ENCODE peak calls at places on chromosomes 5 and 9, in nine cellular contexts. Q is OCI-LY7, I is heart right ventricle, F is Calu3, W is endothelial cell, X is AG09319, N is nephron progenitor cell, T is WTC11, P is kidney. B is an unnamed sample.

GRCh38 chr5:322281-322941 is 897 bp downstream of the AHRR start:
- DNase-seq in Q (no peak), I (no peak), F (no peak), W (no peak), X (no peak), N (no peak), T (no peak), P (no peak), B (no peak)

GRCh38 chr9:7974335-7975005 is 174.9 kb upstream of the DMAC1 start:
- DNase-seq in Q (peak), I (no peak), F (no peak), W (no peak), X (no peak), N (no peak), T (no peak), P (no peak), B (peak)

GRCh38 chr5:171363846-171364245 is 23.8 kb upstream of the NPM1 start:
- DNase-seq in Q (no peak), I (no peak), F (no peak), W (no peak), X (no peak), N (no peak), T (no peak), P (peak), B (peak)

GRCh38 chr5:11588803-11589202 is 315.4 kb downstream of the CTNND2 start:
- DNase-seq in Q (no peak), I (peak), F (no peak), W (peak), X (no peak), N (no peak), T (peak), P (no peak), B (no peak)

GRCh38 chr5:32173394-32174010 is 617 bp downstream of the GOLPH3 start:
- DNase-seq in Q (peak), I (peak), F (peak), W (peak), X (no peak), N (no peak), T (peak), P (peak), B (peak)

GRCh38 chr5:180090769-180091546 is 19.4 kb upstream of the RNF130 start:
- DNase-seq in Q (peak), I (no peak), F (peak), W (peak), X (no peak), N (no peak), T (peak), P (no peak), B (no peak)

GRCh38 chr9:86971742-86972141 is 24.4 kb upstream of the GAS1 start:
- DNase-seq in Q (no peak), I (no peak), F (no peak), W (no peak), X (no peak), N (no peak), T (no peak), P (no peak), B (no peak)

GRCh38 chr5:17897776-17898175 is 263.5 kb downstream of the TAF11L14 start:
- DNase-seq in Q (no peak), I (no peak), F (no peak), W (no peak), X (no peak), N (no peak), T (no peak), P (no peak), B (no peak)

GRCh38 chr5:14464101-14464500 is 117.5 kb upstream of the OTULINL start:
- DNase-seq in Q (no peak), I (no peak), F (no peak), W (no peak), X (no peak), N (no peak), T (no peak), P (no peak), B (no peak)

GRCh38 chr9:12819436-12820185 is 44.8 kb downstream of the LURAP1L start:
- DNase-seq in Q (peak), I (no peak), F (peak), W (peak), X (no peak), N (no peak), T (peak), P (no peak), B (peak)

GRCh38 chr9:36840895-36841536 is 193.1 kb downstream of the PAX5 start:
- DNase-seq in Q (no peak), I (no peak), F (no peak), W (no peak), X (no peak), N (no peak), T (no peak), P (no peak), B (no peak)

GRCh38 chr5:80090884-80091166 is 55.7 kb downstream of the THBS4 start:
- DNase-seq in Q (no peak), I (no peak), F (no peak), W (no peak), X (no peak), N (no peak), T (no peak), P (no peak), B (no peak)

GRCh38 chr5:71932131-71932635 is 175.1 kb upstream of the MAP1B start:
- DNase-seq in Q (no peak), I (no peak), F (peak), W (no peak), X (no peak), N (no peak), T (no peak), P (no peak), B (no peak)

GRCh38 chr5:139204196-139204595 is 6.0 kb upstream of the SIL1 start:
- DNase-seq in Q (no peak), I (no peak), F (no peak), W (no peak), X (no peak), N (no peak), T (no peak), P (no peak), B (no peak)

GRCh38 chr5:68440255-68440654 is 224.7 kb downstream of the PIK3R1 start:
- DNase-seq in Q (no peak), I (no peak), F (no peak), W (no peak), X (no peak), N (no peak), T (no peak), P (no peak), B (no peak)

GRCh38 chr5:147384346-147385193 is 125.3 kb downstream of the DPYSL3 start:
- DNase-seq in Q (no peak), I (no peak), F (no peak), W (no peak), X (no peak), N (no peak), T (no peak), P (no peak), B (no peak)

GRCh38 chr5:106797996-106798395 is 872.7 kb downstream of the EFNA5 start:
- DNase-seq in Q (no peak), I (no peak), F (no peak), W (no peak), X (no peak), N (no peak), T (no peak), P (no peak), B (no peak)

GRCh38 chr9:70079364-70080103 is 35.9 kb downstream of the MAMDC2 start:
- DNase-seq in Q (no peak), I (no peak), F (peak), W (no peak), X (peak), N (no peak), T (no peak), P (no peak), B (no peak)

GRCh38 chr5:96344678-96345612 is 88.1 kb downstream of the PCSK1 start:
- DNase-seq in Q (peak), I (peak), F (peak), W (peak), X (peak), N (no peak), T (no peak), P (no peak), B (peak)

GRCh38 chr5:169460896-169461295 is 122.7 kb upstream of the SPDL1 start:
- DNase-seq in Q (no peak), I (no peak), F (no peak), W (no peak), X (no peak), N (no peak), T (no peak), P (no peak), B (no peak)

GRCh38 chr5:119343766-119344165 is 12.1 kb upstream of the TNFAIP8 start:
- DNase-seq in Q (peak), I (no peak), F (no peak), W (no peak), X (no peak), N (no peak), T (no peak), P (no peak), B (peak)

GRCh38 chr5:119022017-119022745 is 33.8 kb upstream of the DTWD2 start:
- DNase-seq in Q (peak), I (no peak), F (no peak), W (no peak), X (no peak), N (no peak), T (no peak), P (no peak), B (peak)

GRCh38 chr5:13632676-13633075 is 311.8 kb downstream of the DNAH5 start:
- DNase-seq in Q (no peak), I (no peak), F (no peak), W (no peak), X (no peak), N (no peak), T (no peak), P (no peak), B (no peak)

GRCh38 chr5:58383459-58383858 is 76.4 kb downstream of the PLK2 start:
- DNase-seq in Q (no peak), I (no peak), F (no peak), W (no peak), X (no peak), N (no peak), T (no peak), P (no peak), B (no peak)

GRCh38 chr9:33737811-33738606 is 57.4 kb upstream of the PRSS3 start:
- DNase-seq in Q (peak), I (peak), F (peak), W (peak), X (peak), N (peak), T (peak), P (no peak), B (peak)

GRCh38 chr9:95284667-95285066 is 32.8 kb downstream of the FANCC start:
- DNase-seq in Q (no peak), I (no peak), F (peak), W (no peak), X (no peak), N (no peak), T (no peak), P (no peak), B (no peak)

GRCh38 chr5:155726267-155726666 is 600.7 kb upstream of the SGCD start:
- DNase-seq in Q (no peak), I (peak), F (no peak), W (peak), X (no peak), N (peak), T (peak), P (no peak), B (no peak)

DNA sequence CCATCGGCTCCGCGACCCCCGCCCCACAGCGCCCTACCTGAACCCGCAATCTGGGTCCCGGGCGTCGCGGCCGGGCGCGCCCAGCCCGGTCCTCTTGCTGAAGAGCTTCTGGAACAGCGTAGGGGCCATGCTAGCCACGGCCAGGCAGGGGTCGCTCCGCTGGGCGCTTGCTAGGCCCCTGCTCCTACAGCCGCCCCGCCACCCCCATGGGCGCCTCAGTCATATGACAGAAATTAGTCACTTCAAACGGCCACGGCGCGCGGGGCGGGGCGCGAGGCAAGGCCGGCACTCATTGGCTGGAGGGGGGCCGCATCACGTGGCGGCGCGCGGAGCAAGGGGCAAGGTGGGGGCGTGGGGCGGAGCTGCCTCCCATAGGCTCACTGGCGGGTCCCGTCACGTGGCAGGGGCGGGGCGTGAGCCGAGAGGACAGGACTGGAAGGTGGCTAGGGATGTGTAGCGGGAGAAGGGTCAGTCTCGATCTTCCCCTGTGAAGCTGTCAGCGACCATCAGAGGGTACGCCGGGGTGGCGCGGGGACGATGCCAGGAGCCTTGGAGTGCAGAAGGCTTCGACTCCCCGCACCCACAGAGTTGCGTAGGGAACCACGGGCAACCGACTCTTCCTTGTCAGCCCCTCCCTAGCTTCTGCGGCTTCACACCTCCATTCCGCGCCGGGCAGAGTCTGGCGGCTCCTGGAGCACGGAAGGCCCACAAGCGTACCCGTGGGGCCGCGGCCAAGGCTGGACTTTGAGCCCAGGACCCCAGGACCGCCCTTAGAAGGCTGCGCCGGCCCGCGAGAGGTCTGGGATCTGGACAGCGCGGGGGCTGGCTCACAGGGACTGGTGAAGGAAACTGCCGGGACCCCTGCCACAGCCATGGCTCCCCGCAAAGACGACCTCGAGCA is at the start of gene FNIP1:
- DNase-seq in Q (peak), I (peak), F (peak), W (peak), X (peak), N (peak), T (peak), P (peak), B (peak)
- TF ChIP-seq CTCF in Q (no peak), I (peak), F (no peak), W (no peak), X (no peak), N (no peak), T (no peak), P (no peak), B (no peak)

GRCh38 chr9:121277518-121278275 is 9.7 kb downstream of the GSN start:
- DNase-seq in Q (no peak), I (no peak), F (no peak), W (no peak), X (no peak), N (no peak), T (no peak), P (no peak), B (no peak)

GRCh38 chr9:121280715-121281613 is 13.0 kb downstream of the GSN start:
- DNase-seq in Q (no peak), I (no peak), F (no peak), W (no peak), X (no peak), N (no peak), T (no peak), P (no peak), B (no peak)

GRCh38 chr9:121279841-121280388 is 12.0 kb downstream of the GSN start:
- DNase-seq in Q (no peak), I (no peak), F (no peak), W (no peak), X (no peak), N (no peak), T (no peak), P (no peak), B (no peak)

GRCh38 chr9:121277026-121277425 is 9.1 kb downstream of the GSN start:
- DNase-seq in Q (no peak), I (no peak), F (no peak), W (no peak), X (no peak), N (no peak), T (no peak), P (no peak), B (no peak)

DNA sequence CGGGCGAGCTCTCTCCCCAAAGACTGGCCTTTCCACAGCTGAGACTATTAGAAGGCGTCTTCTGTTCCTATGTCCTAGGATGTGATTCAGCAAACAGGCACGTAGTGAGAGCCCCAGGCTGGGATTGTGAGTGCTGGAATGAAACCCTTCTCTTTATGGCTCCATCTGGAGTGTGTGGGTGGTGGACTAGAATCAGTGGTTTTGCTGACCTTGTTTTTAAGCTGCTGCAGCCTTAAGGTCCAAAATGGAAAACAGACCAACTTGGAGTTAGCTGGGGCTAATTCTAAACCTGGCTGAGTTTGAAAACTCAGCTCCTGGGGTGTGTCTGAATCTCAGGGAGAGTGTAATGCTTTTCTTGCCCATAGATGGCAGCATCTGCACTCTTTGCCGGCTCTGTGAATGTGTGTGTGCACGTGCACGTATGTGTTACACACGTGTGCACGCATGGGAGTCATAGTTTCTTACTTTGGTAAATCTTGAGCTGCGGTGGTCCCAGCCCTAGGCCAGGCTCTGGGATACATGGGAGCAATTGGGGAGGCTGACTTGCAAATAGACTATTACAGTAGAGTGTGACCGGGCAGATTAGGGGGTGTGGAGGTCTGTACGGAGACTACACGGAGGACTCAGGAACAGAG is 10.7 kb downstream of the GSN start:
- DNase-seq in Q (peak), I (peak), F (peak), W (peak), X (peak), N (peak), T (peak), P (peak), B (peak)
- TF ChIP-seq CTCF in Q (peak), I (peak), F (peak), W (peak), X (peak), N (peak), T (peak), P (peak), B (peak)

DNA sequence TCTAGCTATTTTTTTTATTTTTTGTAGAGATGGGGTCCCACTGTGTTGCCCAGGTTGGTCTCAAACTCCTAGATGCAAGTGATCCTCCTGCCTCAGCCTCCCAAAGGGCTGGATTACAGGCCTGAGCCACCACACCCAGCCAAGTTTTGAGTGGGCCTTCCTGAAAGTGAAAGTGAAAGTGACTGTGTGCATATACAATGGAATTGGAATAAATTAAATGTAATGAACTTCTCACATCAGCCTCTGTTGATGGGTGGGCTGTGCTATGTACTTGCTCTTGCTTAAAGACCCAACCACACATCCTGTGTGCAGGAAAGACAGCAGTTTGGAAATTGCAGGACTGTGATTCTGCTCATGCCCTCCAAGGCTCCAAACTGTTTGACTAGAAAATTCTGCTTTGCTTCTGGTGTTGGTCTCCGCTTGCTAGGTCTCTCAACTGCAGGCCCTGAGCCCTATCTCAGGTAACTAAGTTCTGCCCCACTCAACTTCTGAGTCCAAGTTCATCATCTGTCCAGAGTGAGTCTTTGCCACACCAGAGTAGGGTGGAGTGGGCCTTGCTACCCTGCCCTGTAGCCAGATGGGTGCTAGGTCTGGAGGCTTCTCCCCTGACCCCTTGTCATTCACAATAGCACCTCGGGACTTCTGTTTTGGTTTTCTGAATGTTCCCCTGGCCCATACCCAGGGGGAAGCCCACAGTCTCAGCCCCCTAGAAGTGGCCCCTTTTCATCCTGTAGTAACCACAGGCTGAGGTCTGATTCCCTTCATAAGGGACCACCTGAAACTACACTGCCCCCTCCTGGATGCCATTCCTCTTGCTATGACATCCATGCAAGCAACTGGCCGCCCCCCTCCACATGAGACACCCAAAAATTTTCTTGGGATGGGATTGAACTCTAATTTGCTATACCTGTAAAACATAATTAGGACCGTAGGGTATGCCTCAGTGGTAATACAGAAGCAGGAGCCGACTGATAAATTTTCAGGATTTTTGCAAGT is 36.5 kb upstream of the RAD23B start:
- DNase-seq in Q (peak), I (no peak), F (peak), W (peak), X (no peak), N (peak), T (peak), P (no peak), B (peak)
- TF ChIP-seq CTCF in Q (peak), I (no peak), F (no peak), W (peak), X (no peak), N (no peak), T (peak), P (no peak), B (no peak)

DNA sequence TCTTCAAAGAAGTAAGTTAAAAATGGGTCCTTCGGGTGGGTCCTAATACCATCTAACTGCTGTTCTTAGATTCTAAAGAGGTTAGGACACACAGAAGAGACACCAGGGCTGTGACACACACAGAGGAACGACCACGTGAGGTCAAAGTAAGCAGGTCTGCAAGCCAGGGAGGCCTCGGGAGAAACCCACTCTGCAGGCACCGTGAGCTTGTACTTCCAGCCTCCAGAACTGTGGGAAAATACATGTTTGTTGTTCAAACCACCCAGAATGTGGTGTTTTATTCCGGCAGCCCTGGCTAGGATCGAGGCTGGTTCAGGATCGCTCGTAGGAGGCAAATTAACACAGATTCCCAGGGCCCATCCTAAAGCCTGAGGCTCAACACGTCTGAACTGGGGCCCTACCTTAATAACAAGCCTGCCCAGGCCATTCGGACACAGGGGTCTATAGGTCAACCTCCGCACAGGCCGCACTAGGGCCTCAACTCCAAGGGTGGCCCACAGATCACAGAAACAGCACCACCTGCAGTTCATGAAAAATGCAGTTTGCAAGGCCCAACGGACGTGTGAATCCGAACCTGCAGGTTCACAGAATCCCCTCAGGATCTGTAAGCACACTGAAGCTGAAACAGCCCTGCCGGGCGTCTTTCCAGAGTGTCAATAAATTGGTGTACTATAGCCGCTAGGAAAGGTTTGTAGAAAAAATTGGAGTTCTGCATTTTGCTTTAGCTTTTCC is 7.1 kb downstream of the MED10 start:
- DNase-seq in Q (no peak), I (peak), F (no peak), W (no peak), X (no peak), N (no peak), T (no peak), P (no peak), B (no peak)
- TF ChIP-seq CTCF in Q (peak), I (no peak), F (no peak), W (no peak), X (no peak), N (no peak), T (no peak), P (no peak), B (no peak)

GRCh38 chr9:130518943-130519772 is 60.2 kb upstream of the FUBP3 start:
- DNase-seq in Q (no peak), I (no peak), F (no peak), W (no peak), X (no peak), N (no peak), T (no peak), P (no peak), B (no peak)
- TF ChIP-seq CTCF in Q (no peak), I (no peak), F (no peak), W (no peak), X (no peak), N (no peak), T (no peak), P (no peak), B (no peak)

B was measured in GM12865.